ENCODE peak calls at places on chromosomes 5 and 9, in ten cellular contexts. U is Peyer's patch, T is A549, M is endothelial cell of umbilical vein, A is HCT116, H is uterus, J is tibial nerve, L is heart left ventricle, F is sigmoid colon, B is gastrocnemius medialis. O is an unnamed sample.

GRCh38 chr5:55903121-55903701 is 52.1 kb downstream of the IL31RA start:
- DNase-seq in H (no peak), F (no peak), J (no peak), L (no peak), A (no peak), B (no peak), U (no peak), T (peak), M (peak), O (peak)

GRCh38 chr5:175823731-175824525 is 47.5 kb upstream of the CPLX2 start:
- DNase-seq in L (no peak), U (no peak), F (no peak), T (no peak), A (no peak), B (no peak), J (no peak), M (no peak), H (no peak), O (no peak)

GRCh38 chr9:134178781-134179551 is 14.6 kb upstream of the RNU6ATAC start:
- DNase-seq in B (peak), M (peak), T (peak), U (peak), L (no peak), A (no peak), J (peak), F (peak), H (peak), O (peak)

GRCh38 chr9:37511006-37511714 is 25.4 kb downstream of the POLR1E start:
- DNase-seq in B (no peak), A (peak), F (no peak), J (no peak), M (no peak), U (no peak), T (peak), H (no peak), L (no peak), O (no peak)

GRCh38 chr9:32706004-32706749 is 70.7 kb upstream of the TAF1L start:
- DNase-seq in J (no peak), F (no peak), H (no peak), M (no peak), A (no peak), B (no peak), L (no peak), T (no peak), U (no peak), O (no peak)

GRCh38 chr9:98881356-98881755 is 62.4 kb upstream of the COL15A1 start:
- DNase-seq in J (no peak), L (no peak), U (no peak), M (no peak), B (no peak), H (no peak), F (no peak), A (no peak), T (no peak), O (no peak)

GRCh38 chr9:131666779-131667178 is 73.1 kb downstream of the RAPGEF1 start:
- DNase-seq in F (no peak), U (no peak), T (no peak), M (no peak), H (no peak), L (no peak), J (no peak), B (no peak), A (no peak), O (peak)

GRCh38 chr5:110288766-110289165 is 437.7 kb downstream of the TMEM232 start:
- DNase-seq in T (no peak), B (no peak), M (no peak), J (no peak), H (no peak), L (no peak), A (no peak), U (no peak), F (no peak), O (no peak)

GRCh38 chr9:130499804-130500263 is 55.1 kb downstream of the ASS1 start:
- DNase-seq in T (peak), L (no peak), H (no peak), B (no peak), J (no peak), A (peak), M (no peak), U (peak), F (no peak), O (no peak)

GRCh38 chr5:144017119-144017518 is 153.3 kb downstream of the YIPF5 start:
- DNase-seq in A (no peak), J (no peak), U (no peak), B (no peak), T (no peak), M (no peak), H (no peak), L (no peak), F (no peak), O (no peak)

GRCh38 chr9:109910616-109911568 is 130.9 kb downstream of the PALM2AKAP2 start:
- DNase-seq in M (peak), H (no peak), T (peak), J (no peak), U (peak), B (no peak), A (no peak), L (no peak), F (no peak), O (no peak)

GRCh38 chr5:138338411-138339085 is 482 bp downstream of the FAM53C start:
- DNase-seq in M (peak), U (no peak), L (no peak), H (no peak), F (no peak), T (no peak), B (no peak), J (no peak), A (no peak), O (no peak)

GRCh38 chr9:70609542-70610286 is 195.3 kb upstream of the KLF9 start:
- DNase-seq in U (no peak), L (peak), F (peak), M (no peak), B (peak), H (peak), A (no peak), J (peak), T (no peak), O (peak)

GRCh38 chr5:13427859-13428557 is 516.5 kb downstream of the DNAH5 start:
- DNase-seq in L (no peak), H (no peak), U (no peak), A (no peak), M (no peak), B (no peak), J (no peak), F (no peak), T (no peak), O (no peak)

GRCh38 chr5:57316798-57317327 is 143.0 kb downstream of the GPBP1 start:
- DNase-seq in U (peak), T (peak), A (no peak), H (peak), J (no peak), M (peak), F (no peak), L (no peak), B (no peak), O (no peak)

GRCh38 chr9:83444110-83444509 is 94.1 kb downstream of the FRMD3 start:
- DNase-seq in J (peak), H (peak), U (no peak), F (no peak), L (peak), T (no peak), M (no peak), A (no peak), B (no peak), O (no peak)

GRCh38 chr9:80410106-80410505 is 838.3 kb downstream of the TLE4 start:
- DNase-seq in H (peak), J (no peak), F (peak), U (no peak), B (no peak), A (no peak), L (peak), M (no peak), T (no peak), O (no peak)

GRCh38 chr5:73388371-73388684 is 60.2 kb downstream of the FOXD1 start:
- DNase-seq in H (no peak), U (no peak), A (no peak), T (no peak), L (no peak), B (no peak), M (no peak), F (no peak), J (no peak), O (no peak)

GRCh38 chr9:136487672-136488071 is 4.8 kb upstream of the SEC16A start:
- DNase-seq in A (no peak), B (no peak), U (no peak), F (no peak), H (no peak), T (no peak), L (no peak), J (no peak), M (no peak), O (no peak)

GRCh38 chr5:51832934-51833470 is 449.8 kb downstream of the ISL1 start:
- DNase-seq in U (no peak), H (no peak), B (no peak), F (no peak), A (no peak), L (no peak), T (no peak), J (no peak), M (no peak), O (no peak)

GRCh38 chr5:74179183-74179582 is 461.3 kb downstream of the ENC1 start:
- DNase-seq in F (no peak), L (no peak), T (no peak), U (no peak), J (no peak), M (peak), A (no peak), B (no peak), H (no peak), O (no peak)

GRCh38 chr9:128706671-128707381 is 4.5 kb downstream of the PKN3 start:
- DNase-seq in T (no peak), F (peak), J (no peak), U (no peak), A (no peak), H (no peak), B (no peak), L (no peak), M (no peak), O (no peak)

GRCh38 chr9:18985996-18986395 is 47.0 kb downstream of the SAXO1 start:
- DNase-seq in A (no peak), L (no peak), J (no peak), M (no peak), T (no peak), F (no peak), H (no peak), U (no peak), B (no peak), O (no peak)

GRCh38 chr5:16855475-16855874 is 80.6 kb downstream of the MYO10 start:
- DNase-seq in A (no peak), M (peak), H (no peak), J (no peak), F (no peak), L (peak), T (no peak), U (no peak), B (no peak), O (no peak)

GRCh38 chr5:37495668-37496067 is 116.5 kb downstream of the WDR70 start:
- DNase-seq in J (no peak), F (no peak), M (no peak), T (peak), B (no peak), A (no peak), U (no peak), H (no peak), L (no peak), O (no peak)

GRCh38 chr5:170316933-170317332 is 19.4 kb upstream of the LCP2 start:
- DNase-seq in H (no peak), A (no peak), J (no peak), B (no peak), F (no peak), M (no peak), T (no peak), L (no peak), U (no peak), O (no peak)

GRCh38 chr5:10856646-10857332 is 95.8 kb upstream of the DAP start:
- DNase-seq in A (no peak), J (peak), M (peak), T (peak), U (peak), B (no peak), H (peak), L (peak), F (no peak), O (no peak)

GRCh38 chr5:17794829-17795228 is 160.6 kb downstream of the TAF11L14 start:
- DNase-seq in F (no peak), U (no peak), H (no peak), B (no peak), M (no peak), A (no peak), J (no peak), L (no peak), T (no peak), O (no peak)

GRCh38 chr5:172837640-172838039 is 3.6 kb downstream of the ERGIC1 start:
- DNase-seq in H (no peak), U (peak), B (no peak), F (peak), L (no peak), M (peak), T (no peak), J (no peak), A (no peak), O (no peak)

GRCh38 chr9:133236291-133237071 is 27.4 kb upstream of the OBP2B start:
- DNase-seq in T (no peak), U (no peak), J (no peak), M (no peak), B (no peak), H (peak), L (no peak), A (no peak), F (peak), O (no peak)

GRCh38 chr5:160348080-160348479 is 22.3 kb downstream of the C1QTNF2 start:
- DNase-seq in J (no peak), B (no peak), U (no peak), T (no peak), L (no peak), A (no peak), H (no peak), F (peak), M (no peak), O (no peak)

GRCh38 chr5:79567926-79568549 is 44.2 kb upstream of the TENT2 start:
- DNase-seq in M (no peak), T (no peak), L (no peak), B (no peak), A (no peak), U (no peak), J (no peak), F (no peak), H (no peak), O (no peak)

GRCh38 chr5:44385236-44385940 is 3.8 kb downstream of the FGF10 start:
- DNase-seq in B (no peak), U (no peak), T (no peak), A (no peak), H (no peak), F (no peak), M (no peak), L (no peak), J (no peak), O (no peak)

GRCh38 chr9:16869140-16869903 is 1.1 kb downstream of the BNC2 start:
- DNase-seq in J (peak), M (no peak), F (peak), T (no peak), A (no peak), L (peak), B (no peak), H (peak), U (no peak), O (no peak)

GRCh38 chr9:16871358-16872151 is 1.1 kb upstream of the BNC2 start:
- DNase-seq in F (peak), H (peak), U (peak), B (peak), L (peak), A (no peak), T (peak), J (peak), M (peak), O (peak)

GRCh38 chr9:16869961-16870605 is 387 bp downstream of the BNC2 start:
- DNase-seq in J (no peak), F (peak), H (no peak), A (no peak), M (peak), T (peak), U (no peak), B (no peak), L (peak), O (no peak)

GRCh38 chr9:16868706-16869105 is 1.8 kb downstream of the BNC2 start:
- DNase-seq in A (no peak), F (no peak), L (no peak), T (no peak), H (no peak), U (no peak), B (no peak), M (no peak), J (no peak), O (no peak)

DNA sequence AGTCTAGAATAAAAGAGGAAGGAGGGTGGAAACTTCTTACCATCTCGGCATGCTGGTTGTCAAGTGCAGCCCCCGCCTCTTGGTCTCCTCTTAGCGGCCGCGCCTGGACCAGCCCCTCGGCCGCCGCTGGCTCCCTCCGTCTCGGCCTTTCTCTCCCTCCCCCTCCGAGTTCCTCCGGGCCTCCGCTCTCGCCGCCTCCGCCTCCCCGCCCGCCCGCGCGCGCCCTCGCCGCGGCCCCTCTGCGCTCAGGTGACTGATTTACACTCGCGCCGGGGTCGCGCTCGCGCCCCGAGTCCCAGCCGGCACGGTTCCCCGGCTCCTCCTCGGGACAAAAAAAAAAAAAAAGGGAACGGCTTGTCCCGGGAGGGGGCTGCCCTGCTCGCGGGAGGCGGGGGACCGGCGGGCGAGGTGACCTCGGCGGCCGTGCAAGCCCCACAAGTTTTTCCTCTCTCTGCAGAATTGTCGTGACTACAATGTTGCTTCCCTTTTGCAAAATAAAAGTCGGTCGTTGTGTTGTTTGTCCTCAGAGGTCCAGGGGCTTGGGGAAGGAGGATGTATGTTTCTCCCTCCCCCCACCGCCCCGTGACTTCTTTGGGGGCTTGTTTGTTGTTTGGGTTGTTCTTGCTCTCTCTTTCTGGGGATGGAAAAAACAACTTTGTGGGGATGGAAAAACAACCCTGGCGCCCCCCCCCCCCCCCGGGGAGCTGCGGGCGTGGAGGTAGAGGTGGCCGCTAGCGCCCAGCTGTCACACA is at the start of gene BNC2:
- DNase-seq in M (peak), H (peak), F (peak), B (no peak), U (peak), A (no peak), T (peak), J (peak), L (peak), O (peak)
- TF ChIP-seq POLR2A in M (no peak), H (no peak), F (no peak), B (no peak), U (no peak), A (no peak), T (no peak), J (peak), L (no peak), O (no peak)

GRCh38 chr9:127418037-127418471 is 6.1 kb upstream of the ZNF79 start:
- DNase-seq in M (peak), L (no peak), A (peak), J (no peak), H (no peak), B (no peak), U (no peak), F (no peak), T (peak), O (no peak)
- TF ChIP-seq POLR2A in M (no peak), L (no peak), A (no peak), J (no peak), H (no peak), B (no peak), U (no peak), F (no peak), T (no peak), O (no peak)

DNA sequence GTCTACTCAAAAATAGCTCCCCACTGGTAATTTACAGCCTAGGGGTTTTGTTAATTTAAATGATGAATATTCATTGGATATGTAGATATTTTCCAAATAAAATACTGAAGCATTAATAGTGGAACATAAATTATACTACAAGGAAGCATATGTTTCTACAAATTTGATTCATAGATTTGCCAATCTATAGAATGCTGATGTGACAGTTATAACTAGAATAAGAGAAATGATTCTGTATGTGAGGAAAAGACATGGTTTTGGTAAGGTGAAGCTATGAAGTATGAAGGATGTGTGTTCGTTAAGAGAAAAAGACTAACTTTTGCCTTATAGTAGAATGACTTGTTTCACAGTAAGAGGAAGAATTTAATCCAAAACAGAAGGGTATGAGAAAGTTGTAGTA is 61.3 kb downstream of the IARS1 start:
- DNase-seq in B (no peak), F (no peak), L (no peak), A (no peak), J (no peak), T (no peak), U (no peak), M (no peak), H (no peak), O (no peak)
- TF ChIP-seq POLR2A in B (no peak), F (no peak), L (no peak), A (no peak), J (no peak), T (no peak), U (no peak), M (no peak), H (no peak), O (no peak)

DNA sequence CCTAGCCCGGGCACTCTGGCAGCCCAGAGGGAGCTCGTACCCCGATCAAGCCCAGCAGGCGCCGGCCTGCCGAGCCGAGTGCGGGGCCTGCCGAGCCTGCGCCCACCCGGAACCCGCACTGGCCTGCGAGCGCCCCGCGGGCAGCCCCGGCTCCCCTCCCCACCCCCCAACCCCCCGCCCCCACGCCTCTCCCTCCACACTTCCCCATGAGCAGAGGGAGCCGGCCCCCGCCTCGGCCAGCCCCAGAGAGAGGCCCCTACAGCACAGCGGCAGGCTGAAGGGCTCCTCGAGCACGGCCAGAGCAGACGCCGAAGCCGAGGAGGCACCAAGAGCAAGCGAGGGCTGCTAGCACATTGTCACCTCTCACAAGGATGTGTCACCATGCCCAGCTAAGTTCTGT is 36.2 kb upstream of the CCDC180 start:
- DNase-seq in A (no peak), T (no peak), M (no peak), B (no peak), U (no peak), J (no peak), L (no peak), F (no peak), H (no peak), O (no peak)
- TF ChIP-seq POLR2A in A (no peak), T (no peak), M (no peak), B (no peak), U (no peak), J (no peak), L (no peak), F (no peak), H (no peak), O (no peak)

DNA sequence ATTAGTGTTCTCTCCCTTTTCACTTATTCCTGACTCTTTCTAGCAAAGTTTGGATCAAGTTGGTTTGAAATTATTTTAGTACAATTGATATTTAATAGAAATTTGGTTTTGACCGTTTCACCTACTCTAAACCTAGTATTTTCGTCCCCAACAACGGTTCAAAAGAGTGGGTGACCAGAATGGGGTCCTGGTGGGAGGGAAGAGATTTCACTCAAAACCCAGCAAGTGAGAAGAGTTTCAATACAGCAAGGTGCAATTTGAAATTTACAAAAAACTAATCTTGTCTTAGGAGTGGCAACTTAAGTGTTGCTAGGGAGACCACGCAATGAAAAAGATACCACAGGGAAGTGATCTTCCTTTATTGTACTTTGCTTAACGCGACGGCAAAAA is 28.5 kb downstream of the NR2F1 start:
- DNase-seq in B (no peak), T (no peak), F (no peak), M (no peak), A (no peak), J (no peak), L (no peak), H (no peak), U (no peak), O (no peak)
- TF ChIP-seq POLR2A in B (no peak), T (no peak), F (no peak), M (no peak), A (no peak), J (no peak), L (no peak), H (no peak), U (no peak), O (no peak)

GRCh38 chr5:672329-673139 is 20.6 kb downstream of the TPPP start:
- DNase-seq in U (peak), A (no peak), T (peak), M (peak), F (peak), H (peak), J (peak), L (peak), B (no peak), O (peak)
- TF ChIP-seq POLR2A in U (no peak), A (no peak), T (no peak), M (no peak), F (no peak), H (no peak), J (no peak), L (no peak), B (no peak), O (no peak)